ENCODE peak calls at places on chromosomes 13 and 19, in ten cellular contexts. Z, U, N, E, T, Q, S, F, Y and R are unnamed samples.

GRCh38 chr13:77509221-77509620 is 26.3 kb upstream of the SCEL start:
- DNase-seq in S (peak), F (no peak), E (no peak), Q (no peak), T (peak), U (no peak), Z (peak), N (no peak), Y (no peak), R (no peak)

GRCh38 chr13:44879452-44880058 is 109.7 kb downstream of the NUFIP1 start:
- DNase-seq in N (peak), Y (peak), Z (peak), T (peak), U (no peak), Q (peak), S (peak), E (no peak), F (no peak), R (no peak)

GRCh38 chr13:71118779-71119364 is 748.1 kb downstream of the DACH1 start:
- DNase-seq in Y (no peak), Z (no peak), F (no peak), T (no peak), N (no peak), U (no peak), Q (no peak), E (no peak), S (no peak), R (no peak)

GRCh38 chr13:77874406-77874805 is 44.2 kb downstream of the EDNRB start:
- DNase-seq in U (no peak), Y (no peak), E (no peak), Z (no peak), Q (no peak), F (no peak), N (no peak), S (peak), T (no peak), R (no peak)

GRCh38 chr13:108120332-108120731 is 95.0 kb downstream of the LIG4 start:
- DNase-seq in Z (no peak), F (no peak), Q (no peak), S (no peak), N (no peak), E (no peak), Y (no peak), T (no peak), U (no peak), R (no peak)

GRCh38 chr19:13132471-13133166 is 14.6 kb downstream of the NACC1 start:
- DNase-seq in U (no peak), N (no peak), Z (no peak), F (no peak), T (peak), S (peak), Y (no peak), Q (no peak), E (no peak), R (no peak)

GRCh38 chr19:13700621-13701020 is 63.7 kb upstream of the MRI1 start:
- DNase-seq in F (no peak), U (no peak), Y (no peak), Q (no peak), Z (no peak), N (no peak), E (no peak), T (peak), S (no peak), R (no peak)

GRCh38 chr13:31765441-31765840 is 26.1 kb downstream of the RXFP2 start:
- DNase-seq in N (no peak), S (peak), Q (no peak), E (no peak), Y (no peak), U (peak), F (no peak), T (no peak), Z (peak), R (no peak)

GRCh38 chr13:79679334-79679733 is 198.4 kb downstream of the NDFIP2 start:
- DNase-seq in S (peak), T (no peak), N (peak), Z (peak), Y (peak), Q (peak), F (peak), E (no peak), U (peak), R (peak)

GRCh38 chr13:25252770-25253169 is 34.5 kb downstream of the MTMR6 start:
- DNase-seq in E (no peak), T (no peak), F (no peak), Y (no peak), U (no peak), Q (no peak), S (no peak), N (no peak), Z (no peak), R (no peak)

GRCh38 chr19:16660763-16661479 is at the start of gene TMEM38A:
- DNase-seq in F (no peak), U (no peak), E (peak), N (peak), T (peak), Q (no peak), S (no peak), Z (no peak), Y (peak), R (peak)

GRCh38 chr19:7915250-7916136 is 863 bp downstream of the TGFBR3L start:
- DNase-seq in E (no peak), U (no peak), Z (no peak), S (no peak), N (no peak), T (peak), Y (no peak), Q (no peak), F (no peak), R (no peak)

GRCh38 chr13:109288151-109288709 is 498.2 kb downstream of the IRS2 start:
- DNase-seq in Y (no peak), N (no peak), Z (no peak), E (no peak), U (no peak), Q (no peak), F (no peak), T (peak), S (peak), R (no peak)

GRCh38 chr13:111007209-111007608 is 92.3 kb upstream of the ANKRD10 start:
- DNase-seq in N (no peak), T (no peak), F (no peak), Z (no peak), Q (no peak), S (no peak), U (no peak), Y (no peak), E (no peak), R (no peak)

GRCh38 chr13:50720856-50721663 is 122.4 kb downstream of the DLEU7 start:
- DNase-seq in S (no peak), T (no peak), E (no peak), Z (no peak), N (no peak), Q (no peak), F (no peak), U (no peak), Y (no peak), R (no peak)

GRCh38 chr19:48635263-48635965 is 1.8 kb downstream of the DBP start:
- DNase-seq in U (no peak), T (peak), E (peak), Z (no peak), S (no peak), F (peak), Y (peak), N (peak), Q (peak), R (peak)

GRCh38 chr13:110114351-110114750 is 192.6 kb downstream of the COL4A1 start:
- DNase-seq in U (no peak), Y (no peak), S (peak), Q (no peak), Z (no peak), F (no peak), T (no peak), N (no peak), E (no peak), R (no peak)

GRCh38 chr19:46745521-46746280 is at the start of gene FKRP:
- DNase-seq in Y (peak), Z (no peak), F (no peak), S (no peak), E (no peak), U (no peak), N (no peak), T (peak), Q (no peak), R (no peak)

GRCh38 chr13:33262997-33263396 is 22.6 kb downstream of the STARD13 start:
- DNase-seq in Q (peak), U (no peak), T (no peak), E (no peak), N (peak), F (no peak), Z (no peak), Y (no peak), S (no peak), R (no peak)